ENCODE peak calls at places on chromosome 6, in five cellular contexts. N, V, E, S and F are unnamed samples.

GRCh38 chr6:125931733-125932450 is 24.7 kb upstream of the HINT3 start:
- DNase-seq in N (no peak), V (no peak), E (no peak), S (no peak), F (no peak)

GRCh38 chr6:2915150-2915549 is 12.0 kb upstream of the SERPINB9 start:
- DNase-seq in N (no peak), V (no peak), E (no peak), S (no peak), F (no peak)

GRCh38 chr6:112983741-112984221 is 636.7 kb downstream of the RFPL4B start:
- DNase-seq in N (no peak), V (peak), E (no peak), S (no peak), F (no peak)

GRCh38 chr6:54697423-54697822 is 149.1 kb upstream of the FAM83B start:
- DNase-seq in N (no peak), V (peak), E (no peak), S (no peak), F (no peak)

GRCh38 chr6:87904041-87904440 is 143.6 kb upstream of the SPACA1 start:
- DNase-seq in N (no peak), V (no peak), E (no peak), S (no peak), F (no peak)

GRCh38 chr6:157213897-157214296 is 109.4 kb downstream of the TMEM242 start:
- DNase-seq in N (no peak), V (no peak), E (no peak), S (no peak), F (no peak)

GRCh38 chr6:43860285-43860684 is 90.3 kb downstream of the VEGFA start:
- DNase-seq in N (no peak), V (no peak), E (no peak), S (no peak), F (no peak)

GRCh38 chr6:150126641-150127291 is 16.1 kb upstream of the PPP1R14C start:
- DNase-seq in N (no peak), V (no peak), E (no peak), S (no peak), F (no peak)

GRCh38 chr6:72246926-72247325 is 360.6 kb downstream of the RIMS1 start:
- DNase-seq in N (peak), V (peak), E (no peak), S (no peak), F (no peak)

GRCh38 chr6:32223258-32224235 is at the start of gene NOTCH4:
- DNase-seq in N (no peak), V (no peak), E (no peak), S (no peak), F (no peak)

GRCh38 chr6:34318492-34319470 is 70.0 kb upstream of the SMIM29 start:
- DNase-seq in N (no peak), V (no peak), E (no peak), S (no peak), F (no peak)

GRCh38 chr6:112325449-112325848 is 21.7 kb upstream of the RFPL4B start:
- DNase-seq in N (no peak), V (no peak), E (no peak), S (no peak), F (no peak)

GRCh38 chr6:24359640-24360454 is 2.0 kb upstream of the DCDC2 start:
- DNase-seq in N (peak), V (peak), E (no peak), S (peak), F (peak)

GRCh38 chr6:101396552-101397173 is 3.2 kb downstream of the GRIK2 start:
- DNase-seq in N (peak), V (peak), E (no peak), S (peak), F (peak)

GRCh38 chr6:135603249-135603648 is 105.7 kb upstream of the AHI1 start:
- DNase-seq in N (no peak), V (no peak), E (no peak), S (no peak), F (no peak)

GRCh38 chr6:147055821-147056392 is 148.3 kb upstream of the STXBP5 start:
- DNase-seq in N (no peak), V (no peak), E (no peak), S (no peak), F (no peak)

GRCh38 chr6:33634203-33634727 is 13.1 kb downstream of the ITPR3 start:
- DNase-seq in N (peak), V (peak), E (no peak), S (peak), F (peak)

GRCh38 chr6:133551847-133552331 is 310.7 kb downstream of the EYA4 start:
- DNase-seq in N (no peak), V (peak), E (no peak), S (no peak), F (no peak)

GRCh38 chr6:1110164-1110563 is 201.7 kb upstream of the FOXQ1 start:
- DNase-seq in N (no peak), V (peak), E (peak), S (no peak), F (no peak)

GRCh38 chr6:17737704-17738252 is 31.1 kb upstream of the NUP153 start:
- DNase-seq in N (no peak), V (no peak), E (no peak), S (no peak), F (no peak)

GRCh38 chr6:31711233-31711632 is 3.9 kb upstream of the LY6G6D start:
- DNase-seq in N (no peak), V (no peak), E (no peak), S (no peak), F (no peak)

GRCh38 chr6:145233955-145234354 is 501.4 kb downstream of the EPM2A start:
- DNase-seq in N (peak), V (no peak), E (no peak), S (no peak), F (no peak)

GRCh38 chr6:4670295-4670694 is 105.9 kb upstream of the CDYL start:
- DNase-seq in N (no peak), V (no peak), E (peak), S (no peak), F (no peak)

GRCh38 chr6:135423649-135424128 is 73.9 kb downstream of the AHI1 start:
- DNase-seq in N (peak), V (peak), E (no peak), S (no peak), F (no peak)

GRCh38 chr6:63802606-63803206 is 167.1 kb downstream of the PHF3 start:
- DNase-seq in N (no peak), V (peak), E (no peak), S (no peak), F (no peak)

GRCh38 chr6:21500894-21501293 is 92.7 kb upstream of the SOX4 start:
- DNase-seq in N (no peak), V (no peak), E (no peak), S (no peak), F (no peak)

GRCh38 chr6:6393069-6393529 is 72.6 kb upstream of the F13A1 start:
- DNase-seq in N (no peak), V (no peak), E (no peak), S (no peak), F (no peak)

GRCh38 chr6:6397842-6398241 is 77.4 kb upstream of the F13A1 start:
- DNase-seq in N (no peak), V (no peak), E (no peak), S (no peak), F (no peak)

GRCh38 chr6:6399568-6399967 is 79.1 kb upstream of the F13A1 start:
- DNase-seq in N (no peak), V (no peak), E (no peak), S (no peak), F (no peak)

GRCh38 chr6:6392214-6393068 is 72.0 kb upstream of the F13A1 start:
- DNase-seq in N (no peak), V (no peak), E (no peak), S (no peak), F (no peak)

GRCh38 chr6:6395581-6396197 is 75.2 kb upstream of the F13A1 start:
- DNase-seq in N (no peak), V (no peak), E (no peak), S (no peak), F (no peak)
- TF ChIP-seq CTCF in N (no peak), V (no peak), E (no peak), S (no peak), F (no peak)

GRCh38 chr6:41733707-41734665 is 1.4 kb downstream of the TFEB start:
- DNase-seq in N (peak), V (peak), E (no peak), S (peak), F (peak)
- TF ChIP-seq CTCF in N (no peak), V (no peak), E (no peak), S (no peak), F (no peak)

GRCh38 chr6:114304304-114304887 is 38.4 kb downstream of the HS3ST5 start:
- DNase-seq in N (no peak), V (peak), E (no peak), S (no peak), F (no peak)
- TF ChIP-seq CTCF in N (peak), V (peak), E (no peak), S (peak), F (peak)

GRCh38 chr6:80607814-80608391 is 501.4 kb downstream of the BCKDHB start:
- DNase-seq in N (peak), V (peak), E (no peak), S (no peak), F (no peak)
- TF ChIP-seq CTCF in N (no peak), V (no peak), E (no peak), S (no peak), F (no peak)

DNA sequence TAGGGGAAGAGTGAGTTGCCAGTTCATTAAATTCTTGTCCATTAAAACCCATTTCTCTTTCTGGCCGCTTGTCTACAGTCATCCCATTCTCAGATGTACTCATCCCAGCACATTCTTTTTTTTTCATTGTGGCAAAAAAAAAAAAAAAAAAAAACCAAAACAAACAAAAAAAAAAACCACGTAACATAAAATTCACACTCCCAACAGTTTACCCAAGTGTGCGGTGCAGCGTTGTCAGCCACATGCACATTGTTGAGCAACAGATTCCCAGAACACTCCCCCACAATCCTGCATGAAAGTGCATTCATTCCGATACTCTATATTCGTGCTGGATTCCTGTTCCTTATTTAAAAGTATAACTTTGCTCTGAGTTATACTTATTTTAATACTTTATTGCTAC is 96.0 kb downstream of the SASH1 start:
- DNase-seq in N (no peak), V (peak), E (no peak), S (no peak), F (no peak)
- TF ChIP-seq CTCF in N (no peak), V (no peak), E (no peak), S (no peak), F (no peak)